ENCODE peak calls at places on chromosomes 2 and 18, in five cellular contexts. One of them, this sample, is unnamed. For H3K4me1, the result is how much of the 10 kb centered on the place peaks cover.

GRCh38 chr18:1458547-1458946 is 553.9 kb downstream of the ADCYAP1 start:
- DNase-seq in heart right ventricle: no peak
- DNase-seq in OCI-LY7: no peak
- DNase-seq in ovary: no peak
- DNase-seq in pancreas: no peak
- DNase-seq in this sample: no peak

GRCh38 chr2:113361051-113361450 is 76.4 kb upstream of the ZNG1B start:
- DNase-seq in heart right ventricle: no peak
- DNase-seq in OCI-LY7: no peak
- DNase-seq in ovary: no peak
- DNase-seq in pancreas: no peak
- DNase-seq in this sample: peak

GRCh38 chr18:59172664-59173249 is 33.1 kb downstream of the SEC11C start:
- DNase-seq in heart right ventricle: no peak
- DNase-seq in OCI-LY7: no peak
- DNase-seq in ovary: no peak
- DNase-seq in pancreas: no peak
- DNase-seq in this sample: no peak

GRCh38 chr2:220648628-220649027 is 923.5 kb downstream of the EPHA4 start:
- DNase-seq in heart right ventricle: no peak
- DNase-seq in OCI-LY7: no peak
- DNase-seq in ovary: no peak
- DNase-seq in pancreas: no peak
- DNase-seq in this sample: no peak

GRCh38 chr2:8306530-8307351 is 375.1 kb upstream of the ID2 start:
- DNase-seq in heart right ventricle: no peak
- DNase-seq in OCI-LY7: no peak
- DNase-seq in ovary: no peak
- DNase-seq in pancreas: no peak
- DNase-seq in this sample: no peak

GRCh38 chr2:215799194-215799593 is 214.2 kb downstream of the MREG start:
- DNase-seq in heart right ventricle: no peak
- DNase-seq in OCI-LY7: no peak
- DNase-seq in ovary: no peak
- DNase-seq in pancreas: no peak
- DNase-seq in this sample: no peak

GRCh38 chr2:47776621-47777020 is 6.3 kb upstream of the MSH6 start:
- DNase-seq in heart right ventricle: no peak
- DNase-seq in OCI-LY7: no peak
- DNase-seq in ovary: no peak
- DNase-seq in pancreas: no peak
- DNase-seq in this sample: no peak

GRCh38 chr2:10444463-10444862 is 3.7 kb downstream of the ODC1 start:
- DNase-seq in heart right ventricle: no peak
- DNase-seq in OCI-LY7: no peak
- DNase-seq in ovary: no peak
- DNase-seq in pancreas: no peak
- DNase-seq in this sample: no peak

GRCh38 chr2:166239548-166239947 is 111.7 kb upstream of the SCN1A start:
- DNase-seq in heart right ventricle: no peak
- DNase-seq in OCI-LY7: no peak
- DNase-seq in ovary: no peak
- DNase-seq in pancreas: no peak
- DNase-seq in this sample: no peak

GRCh38 chr2:132779206-132779605 is 109.2 kb upstream of the LYPD1 start:
- DNase-seq in heart right ventricle: no peak
- DNase-seq in OCI-LY7: no peak
- DNase-seq in ovary: no peak
- DNase-seq in pancreas: no peak
- DNase-seq in this sample: no peak

GRCh38 chr18:77100751-77101355 is 31.7 kb downstream of the MBP start:
- DNase-seq in heart right ventricle: no peak
- DNase-seq in OCI-LY7: no peak
- DNase-seq in ovary: no peak
- DNase-seq in pancreas: no peak
- DNase-seq in this sample: no peak

GRCh38 chr18:77098033-77098432 is 34.5 kb downstream of the MBP start:
- DNase-seq in heart right ventricle: no peak
- DNase-seq in OCI-LY7: no peak
- DNase-seq in ovary: no peak
- DNase-seq in pancreas: no peak
- DNase-seq in this sample: no peak

GRCh38 chr18:77096936-77097886 is 35.4 kb downstream of the MBP start:
- DNase-seq in heart right ventricle: no peak
- DNase-seq in OCI-LY7: no peak
- DNase-seq in ovary: no peak
- DNase-seq in pancreas: no peak
- DNase-seq in this sample: no peak

GRCh38 chr18:77099501-77100370 is 32.8 kb downstream of the MBP start:
- DNase-seq in heart right ventricle: no peak
- DNase-seq in OCI-LY7: peak
- DNase-seq in ovary: no peak
- DNase-seq in pancreas: no peak
- DNase-seq in this sample: no peak

GRCh38 chr18:77098554-77099174 is 33.9 kb downstream of the MBP start:
- DNase-seq in heart right ventricle: no peak
- DNase-seq in OCI-LY7: peak
- DNase-seq in ovary: no peak
- DNase-seq in pancreas: no peak
- DNase-seq in this sample: no peak
- H3K4me1 ChIP-seq in heart right ventricle: under half
- H3K4me1 ChIP-seq in OCI-LY7: half or more
- H3K4me1 ChIP-seq in ovary: under half
- H3K4me1 ChIP-seq in pancreas: under half
- H3K4me1 ChIP-seq in this sample: under half

GRCh38 chr18:26703170-26703933 is 155.0 kb upstream of the KCTD1 start:
- DNase-seq in heart right ventricle: no peak
- DNase-seq in OCI-LY7: no peak
- DNase-seq in ovary: no peak
- DNase-seq in pancreas: no peak
- DNase-seq in this sample: no peak
- H3K4me3 ChIP-seq in heart right ventricle: no peak
- H3K4me3 ChIP-seq in OCI-LY7: no peak
- H3K4me3 ChIP-seq in ovary: no peak
- H3K4me3 ChIP-seq in pancreas: no peak
- H3K4me3 ChIP-seq in this sample: no peak

GRCh38 chr2:60350791-60351190 is 202.7 kb downstream of the BCL11A start:
- DNase-seq in heart right ventricle: no peak
- DNase-seq in OCI-LY7: peak
- DNase-seq in ovary: no peak
- DNase-seq in pancreas: no peak
- DNase-seq in this sample: no peak

GRCh38 chr2:60353406-60353800 is 200.1 kb downstream of the BCL11A start:
- DNase-seq in heart right ventricle: no peak
- DNase-seq in OCI-LY7: peak
- DNase-seq in ovary: no peak
- DNase-seq in pancreas: no peak
- DNase-seq in this sample: no peak

GRCh38 chr2:60351321-60351720 is 202.1 kb downstream of the BCL11A start:
- DNase-seq in heart right ventricle: no peak
- DNase-seq in OCI-LY7: no peak
- DNase-seq in ovary: no peak
- DNase-seq in pancreas: no peak
- DNase-seq in this sample: no peak

GRCh38 chr2:60352491-60353405 is 200.7 kb downstream of the BCL11A start:
- DNase-seq in heart right ventricle: no peak
- DNase-seq in OCI-LY7: peak
- DNase-seq in ovary: no peak
- DNase-seq in pancreas: no peak
- DNase-seq in this sample: no peak

DNA sequence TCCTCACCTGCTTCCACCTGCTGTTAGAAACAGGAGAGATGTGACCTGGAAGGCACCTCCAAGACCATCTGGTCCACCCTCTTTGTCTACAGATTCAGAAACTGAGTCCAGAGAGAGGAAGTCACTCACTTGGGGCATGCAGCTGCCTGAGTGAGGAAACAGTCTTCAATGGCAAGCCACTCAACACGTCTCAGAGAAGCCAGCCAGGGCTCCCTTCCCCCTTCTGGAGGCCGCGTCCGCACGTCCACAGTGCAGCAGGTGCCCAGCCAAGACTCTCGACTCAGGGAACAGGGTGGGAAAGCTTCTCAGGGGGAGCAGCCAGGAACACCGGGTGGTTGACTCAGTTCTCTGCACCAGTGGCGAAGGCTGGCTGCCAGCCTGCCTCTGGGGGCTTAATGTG is 201.7 kb downstream of the BCL11A start:
- DNase-seq in heart right ventricle: no peak
- DNase-seq in OCI-LY7: peak
- DNase-seq in ovary: no peak
- DNase-seq in pancreas: no peak
- DNase-seq in this sample: no peak
- H3K4me1 ChIP-seq in heart right ventricle: under half
- H3K4me1 ChIP-seq in OCI-LY7: half or more
- H3K4me1 ChIP-seq in ovary: under half
- H3K4me1 ChIP-seq in pancreas: under half
- H3K4me1 ChIP-seq in this sample: under half

DNA sequence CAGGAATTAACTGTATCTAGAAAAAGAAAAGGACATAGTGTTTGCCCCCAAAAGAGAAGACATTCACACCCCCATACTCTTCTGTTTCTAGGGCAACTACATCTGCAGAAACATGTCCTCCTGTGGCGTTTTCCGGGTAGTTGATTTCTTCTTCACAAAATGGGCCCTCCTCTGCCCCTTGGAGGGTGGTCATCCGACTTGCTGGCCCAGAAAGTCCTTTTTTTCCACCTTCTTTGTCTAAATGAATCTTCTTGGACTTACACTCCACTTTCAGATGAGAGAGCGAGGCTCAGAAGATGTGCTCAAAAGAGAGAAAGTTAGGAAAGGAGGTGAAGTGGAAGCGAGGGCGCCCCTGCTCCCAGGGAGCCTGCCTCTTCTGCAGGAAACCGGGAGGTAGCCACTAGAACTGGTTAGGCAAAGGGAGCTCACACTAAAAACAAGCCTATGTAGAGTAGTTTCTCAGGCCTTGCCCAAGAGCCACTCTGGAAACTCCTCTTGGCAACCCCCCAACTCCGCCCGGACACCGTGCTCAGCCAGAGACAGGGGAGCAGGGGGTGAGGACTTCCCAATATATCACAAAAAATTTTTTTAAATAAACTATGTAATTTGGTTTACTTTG is 10.2 kb upstream of the SIX3 start:
- DNase-seq in heart right ventricle: no peak
- DNase-seq in OCI-LY7: no peak
- DNase-seq in ovary: no peak
- DNase-seq in pancreas: no peak
- DNase-seq in this sample: no peak
- H3K4me3 ChIP-seq in heart right ventricle: no peak
- H3K4me3 ChIP-seq in OCI-LY7: no peak
- H3K4me3 ChIP-seq in ovary: no peak
- H3K4me3 ChIP-seq in pancreas: no peak
- H3K4me3 ChIP-seq in this sample: no peak

GRCh38 chr2:96260404-96261260 is 5.2 kb downstream of the TMEM127 start:
- DNase-seq in heart right ventricle: peak
- DNase-seq in OCI-LY7: peak
- DNase-seq in ovary: peak
- DNase-seq in pancreas: peak
- DNase-seq in this sample: peak

GRCh38 chr2:96259497-96259921 is 6.3 kb downstream of the TMEM127 start:
- DNase-seq in heart right ventricle: no peak
- DNase-seq in OCI-LY7: no peak
- DNase-seq in ovary: no peak
- DNase-seq in pancreas: peak
- DNase-seq in this sample: no peak

GRCh38 chr2:96256611-96257113 is 9.1 kb downstream of the TMEM127 start:
- DNase-seq in heart right ventricle: no peak
- DNase-seq in OCI-LY7: no peak
- DNase-seq in ovary: no peak
- DNase-seq in pancreas: no peak
- DNase-seq in this sample: no peak

GRCh38 chr2:96261328-96262003 is 4.3 kb downstream of the TMEM127 start:
- DNase-seq in heart right ventricle: no peak
- DNase-seq in OCI-LY7: no peak
- DNase-seq in ovary: no peak
- DNase-seq in pancreas: no peak
- DNase-seq in this sample: no peak

GRCh38 chr2:96258393-96259022 is 7.3 kb downstream of the TMEM127 start:
- DNase-seq in heart right ventricle: no peak
- DNase-seq in OCI-LY7: no peak
- DNase-seq in ovary: no peak
- DNase-seq in pancreas: no peak
- DNase-seq in this sample: no peak
- H3K4me1 ChIP-seq in heart right ventricle: under half
- H3K4me1 ChIP-seq in OCI-LY7: under half
- H3K4me1 ChIP-seq in ovary: under half
- H3K4me1 ChIP-seq in pancreas: under half
- H3K4me1 ChIP-seq in this sample: half or more

DNA sequence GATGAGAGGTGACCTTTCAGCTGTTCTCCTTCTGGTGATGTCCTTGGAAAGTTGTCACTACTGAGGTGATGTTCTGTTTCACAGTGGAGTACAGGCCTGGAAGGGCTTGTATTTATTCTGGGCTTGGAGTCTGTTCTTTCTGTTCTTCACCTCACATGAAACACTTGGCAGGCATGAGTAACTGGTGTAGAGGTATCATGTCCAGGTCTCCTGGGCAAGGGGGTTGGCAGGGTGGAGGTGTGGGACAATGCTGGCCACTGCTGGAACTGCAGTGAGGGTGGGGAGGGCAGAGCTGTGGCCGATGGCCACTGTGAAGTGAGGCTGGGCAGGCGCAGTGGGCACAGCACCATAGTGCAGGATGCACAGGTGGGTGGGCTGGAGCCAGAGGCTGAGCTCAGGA is 35.4 kb downstream of the PLEKHB2 start:
- DNase-seq in heart right ventricle: no peak
- DNase-seq in OCI-LY7: no peak
- DNase-seq in ovary: no peak
- DNase-seq in pancreas: no peak
- DNase-seq in this sample: no peak
- H3K4me3 ChIP-seq in heart right ventricle: no peak
- H3K4me3 ChIP-seq in OCI-LY7: no peak
- H3K4me3 ChIP-seq in ovary: no peak
- H3K4me3 ChIP-seq in pancreas: no peak
- H3K4me3 ChIP-seq in this sample: no peak

DNA sequence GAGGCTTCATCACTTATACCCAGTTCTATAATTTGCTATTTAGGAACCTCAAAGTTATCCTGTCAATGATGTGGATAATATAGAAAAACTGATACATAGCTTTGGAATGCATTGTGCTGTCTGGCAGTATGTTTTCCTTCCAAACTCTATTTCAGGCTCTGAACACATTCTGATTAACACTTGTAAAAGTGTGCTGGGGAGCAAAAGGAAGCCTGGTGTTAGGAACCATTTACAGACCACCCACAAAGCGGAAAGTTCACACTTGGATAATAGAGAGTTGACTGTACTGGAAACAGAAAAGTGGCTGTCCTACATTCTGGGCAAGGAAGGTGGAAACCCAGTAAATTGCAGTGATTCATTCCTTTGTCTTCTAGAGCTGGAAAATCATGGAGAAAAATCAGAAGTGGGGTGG is 114.5 kb upstream of the ZFP36L2 start:
- DNase-seq in heart right ventricle: no peak
- DNase-seq in OCI-LY7: no peak
- DNase-seq in ovary: no peak
- DNase-seq in pancreas: no peak
- DNase-seq in this sample: no peak
- H3K4me1 ChIP-seq in heart right ventricle: under half
- H3K4me1 ChIP-seq in OCI-LY7: under half
- H3K4me1 ChIP-seq in ovary: under half
- H3K4me1 ChIP-seq in pancreas: under half
- H3K4me1 ChIP-seq in this sample: under half